ENCODE peak calls at places on chromosomes 11 and 22, in ten cellular contexts. One of them, this sample, is unnamed.
A peak's percentile ranks its signal among the peaks of the same experiment; 100 is the strongest.

GRCh38 chr11:69307871-69308381 is 14.0 kb downstream of the MYEOV start:
- DNase-seq in right atrium auricular region: no peak
- DNase-seq in heart left ventricle: no peak
- DNase-seq in A673: no peak
- DNase-seq in stomach: no peak
- DNase-seq in fibroblast of lung: no peak
- DNase-seq in uterus: no peak
- DNase-seq in MM.1S: no peak
- DNase-seq in HCT116: no peak
- DNase-seq in WERI-Rb-1: no peak
- DNase-seq in this sample: no peak

GRCh38 chr11:33406241-33406640 is 149.1 kb downstream of the HIPK3 start:
- DNase-seq in right atrium auricular region: no peak
- DNase-seq in heart left ventricle: no peak
- DNase-seq in A673: no peak
- DNase-seq in stomach: no peak
- DNase-seq in fibroblast of lung: no peak
- DNase-seq in uterus: no peak
- DNase-seq in MM.1S: no peak
- DNase-seq in HCT116: no peak
- DNase-seq in WERI-Rb-1: peak; percentile 89
- DNase-seq in this sample: no peak

GRCh38 chr11:123851110-123851509 is 34.4 kb downstream of the TMEM225 start:
- DNase-seq in right atrium auricular region: no peak
- DNase-seq in heart left ventricle: no peak
- DNase-seq in A673: no peak
- DNase-seq in stomach: no peak
- DNase-seq in fibroblast of lung: no peak
- DNase-seq in uterus: no peak
- DNase-seq in MM.1S: no peak
- DNase-seq in HCT116: no peak
- DNase-seq in WERI-Rb-1: no peak
- DNase-seq in this sample: peak; percentile 21

GRCh38 chr11:74650498-74650897 is 58.1 kb downstream of the POLD3 start:
- DNase-seq in right atrium auricular region: no peak
- DNase-seq in heart left ventricle: no peak
- DNase-seq in A673: no peak
- DNase-seq in stomach: no peak
- DNase-seq in fibroblast of lung: peak; percentile 99
- DNase-seq in uterus: no peak
- DNase-seq in MM.1S: no peak
- DNase-seq in HCT116: no peak
- DNase-seq in WERI-Rb-1: no peak
- DNase-seq in this sample: no peak

GRCh38 chr11:1293619-1294015 is 15.8 kb downstream of the TOLLIP start:
- DNase-seq in right atrium auricular region: no peak
- DNase-seq in heart left ventricle: no peak
- DNase-seq in A673: no peak
- DNase-seq in stomach: peak; percentile 56
- DNase-seq in fibroblast of lung: no peak
- DNase-seq in uterus: no peak
- DNase-seq in MM.1S: no peak
- DNase-seq in HCT116: no peak
- DNase-seq in WERI-Rb-1: no peak
- DNase-seq in this sample: no peak

GRCh38 chr11:67699521-67699920 is 25.1 kb upstream of the ALDH3B2 start:
- DNase-seq in right atrium auricular region: no peak
- DNase-seq in heart left ventricle: no peak
- DNase-seq in A673: no peak
- DNase-seq in stomach: no peak
- DNase-seq in fibroblast of lung: peak; percentile 9
- DNase-seq in uterus: no peak
- DNase-seq in MM.1S: no peak
- DNase-seq in HCT116: no peak
- DNase-seq in WERI-Rb-1: no peak
- DNase-seq in this sample: no peak

GRCh38 chr22:48704335-48704734 is 1123.3 kb downstream of the BRD1 start:
- DNase-seq in right atrium auricular region: no peak
- DNase-seq in heart left ventricle: no peak
- DNase-seq in A673: no peak
- DNase-seq in stomach: no peak
- DNase-seq in fibroblast of lung: no peak
- DNase-seq in uterus: no peak
- DNase-seq in MM.1S: no peak
- DNase-seq in HCT116: no peak
- DNase-seq in WERI-Rb-1: peak; percentile 6
- DNase-seq in this sample: peak; percentile 23

GRCh38 chr11:132258865-132259264 is 888.5 kb downstream of the NTM start:
- DNase-seq in right atrium auricular region: no peak
- DNase-seq in heart left ventricle: no peak
- DNase-seq in A673: no peak
- DNase-seq in stomach: no peak
- DNase-seq in fibroblast of lung: no peak
- DNase-seq in uterus: no peak
- DNase-seq in MM.1S: no peak
- DNase-seq in HCT116: no peak
- DNase-seq in WERI-Rb-1: no peak
- DNase-seq in this sample: no peak

GRCh38 chr11:368414-369335 is 624 bp upstream of the B4GALNT4 start:
- DNase-seq in right atrium auricular region: no peak
- DNase-seq in heart left ventricle: no peak
- DNase-seq in A673: no peak
- DNase-seq in stomach: no peak
- DNase-seq in fibroblast of lung: no peak
- DNase-seq in uterus: no peak
- DNase-seq in MM.1S: no peak
- DNase-seq in HCT116: no peak
- DNase-seq in WERI-Rb-1: peak; percentile 50
- DNase-seq in this sample: no peak

GRCh38 chr11:104926771-104927470 is 28.7 kb upstream of the CASP12 start:
- DNase-seq in right atrium auricular region: no peak
- DNase-seq in heart left ventricle: no peak
- DNase-seq in A673: peak; percentile 7
- DNase-seq in stomach: no peak
- DNase-seq in fibroblast of lung: no peak
- DNase-seq in uterus: peak; percentile 17
- DNase-seq in MM.1S: no peak
- DNase-seq in HCT116: no peak
- DNase-seq in WERI-Rb-1: peak; percentile 7
- DNase-seq in this sample: no peak

GRCh38 chr22:30204015-30204741 is 42.4 kb downstream of the LIF start:
- DNase-seq in right atrium auricular region: no peak
- DNase-seq in heart left ventricle: no peak
- DNase-seq in A673: no peak
- DNase-seq in stomach: peak; percentile 17
- DNase-seq in fibroblast of lung: no peak
- DNase-seq in uterus: no peak
- DNase-seq in MM.1S: no peak
- DNase-seq in HCT116: no peak
- DNase-seq in WERI-Rb-1: no peak
- DNase-seq in this sample: no peak

GRCh38 chr11:65906602-65907001 is 6.4 kb upstream of the FOSL1 start:
- DNase-seq in right atrium auricular region: no peak
- DNase-seq in heart left ventricle: no peak
- DNase-seq in A673: no peak
- DNase-seq in stomach: no peak
- DNase-seq in fibroblast of lung: no peak
- DNase-seq in uterus: no peak
- DNase-seq in MM.1S: no peak
- DNase-seq in HCT116: no peak
- DNase-seq in WERI-Rb-1: no peak
- DNase-seq in this sample: no peak

GRCh38 chr11:7262672-7263071 is 11.0 kb downstream of the SYT9 start:
- DNase-seq in right atrium auricular region: no peak
- DNase-seq in heart left ventricle: no peak
- DNase-seq in A673: no peak
- DNase-seq in stomach: no peak
- DNase-seq in fibroblast of lung: no peak
- DNase-seq in uterus: no peak
- DNase-seq in MM.1S: no peak
- DNase-seq in HCT116: no peak
- DNase-seq in WERI-Rb-1: no peak
- DNase-seq in this sample: no peak

GRCh38 chr22:17250380-17251129 is 31.3 kb upstream of the ADA2 start:
- DNase-seq in right atrium auricular region: no peak
- DNase-seq in heart left ventricle: no peak
- DNase-seq in A673: no peak
- DNase-seq in stomach: no peak
- DNase-seq in fibroblast of lung: no peak
- DNase-seq in uterus: no peak
- DNase-seq in MM.1S: no peak
- DNase-seq in HCT116: no peak
- DNase-seq in WERI-Rb-1: no peak
- DNase-seq in this sample: no peak

GRCh38 chr11:80163441-80163840 is 722.6 kb upstream of the TENM4 start:
- DNase-seq in right atrium auricular region: no peak
- DNase-seq in heart left ventricle: no peak
- DNase-seq in A673: no peak
- DNase-seq in stomach: no peak
- DNase-seq in fibroblast of lung: no peak
- DNase-seq in uterus: no peak
- DNase-seq in MM.1S: no peak
- DNase-seq in HCT116: no peak
- DNase-seq in WERI-Rb-1: no peak
- DNase-seq in this sample: no peak

DNA sequence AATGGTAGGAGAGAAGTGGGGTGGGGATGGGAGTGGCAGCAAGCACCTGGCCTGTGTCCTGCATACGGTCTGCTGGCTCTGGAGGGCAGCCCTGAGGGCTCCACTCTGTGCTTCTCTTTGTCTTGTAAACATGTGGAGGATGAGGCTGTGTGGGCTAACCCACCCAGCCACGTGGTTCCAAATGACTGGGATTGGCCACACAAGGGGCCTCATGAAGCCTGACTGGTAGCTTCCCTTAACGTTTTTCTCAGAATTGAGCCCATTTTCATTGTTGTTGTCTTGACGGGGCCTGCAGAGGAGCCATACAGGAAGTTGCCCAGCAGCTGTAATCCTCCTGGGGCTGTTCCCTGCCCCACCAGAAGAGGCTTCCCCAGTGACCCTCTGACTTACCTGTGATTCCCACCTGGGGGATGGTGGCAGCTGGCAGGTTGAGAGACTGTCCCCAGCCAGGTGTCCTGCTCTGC is 18.0 kb downstream of the DERL3 start:
- DNase-seq in right atrium auricular region: no peak
- DNase-seq in heart left ventricle: no peak
- DNase-seq in A673: no peak
- DNase-seq in stomach: no peak
- DNase-seq in fibroblast of lung: no peak
- DNase-seq in uterus: no peak
- DNase-seq in MM.1S: no peak
- DNase-seq in HCT116: no peak
- DNase-seq in WERI-Rb-1: no peak
- DNase-seq in this sample: no peak
- H3K36me3 ChIP-seq in right atrium auricular region: peaks cover 88% of the 10 kb centered on the region
- H3K36me3 ChIP-seq in heart left ventricle: peaks cover 6% of the 10 kb centered on the region
- H3K36me3 ChIP-seq in A673: peaks cover 62% of the 10 kb centered on the region
- H3K36me3 ChIP-seq in stomach: peaks cover 100% of the 10 kb centered on the region
- H3K36me3 ChIP-seq in fibroblast of lung: peaks cover 32% of the 10 kb centered on the region
- H3K36me3 ChIP-seq in uterus: no peaks in the 10 kb centered on the region
- H3K36me3 ChIP-seq in MM.1S: peaks cover 8% of the 10 kb centered on the region
- H3K36me3 ChIP-seq in HCT116: peaks cover 18% of the 10 kb centered on the region
- H3K36me3 ChIP-seq in WERI-Rb-1: peaks cover 95% of the 10 kb centered on the region
- H3K36me3 ChIP-seq in this sample: peaks cover 5% of the 10 kb centered on the region

GRCh38 chr22:50314455-50315288 is 7.2 kb upstream of the PLXNB2 start:
- DNase-seq in right atrium auricular region: no peak
- DNase-seq in heart left ventricle: peak; percentile 60
- DNase-seq in A673: no peak
- DNase-seq in stomach: peak; percentile 54
- DNase-seq in fibroblast of lung: no peak
- DNase-seq in uterus: no peak
- DNase-seq in MM.1S: peak; percentile 92
- DNase-seq in HCT116: no peak
- DNase-seq in WERI-Rb-1: no peak
- DNase-seq in this sample: no peak
- H3K27ac ChIP-seq in right atrium auricular region: no peak overlapping the region
- H3K27ac ChIP-seq in heart left ventricle: no peak overlapping the region
- H3K27ac ChIP-seq in A673: no peak overlapping the region
- H3K27ac ChIP-seq in stomach: peak overlapping the region; percentile 50
- H3K27ac ChIP-seq in fibroblast of lung: no peak overlapping the region
- H3K27ac ChIP-seq in uterus: no peak overlapping the region
- H3K27ac ChIP-seq in MM.1S: peak overlapping the region; percentile 87
- H3K27ac ChIP-seq in HCT116: no peak overlapping the region
- H3K27ac ChIP-seq in WERI-Rb-1: no peak overlapping the region
- H3K27ac ChIP-seq in this sample: no peak overlapping the region

DNA sequence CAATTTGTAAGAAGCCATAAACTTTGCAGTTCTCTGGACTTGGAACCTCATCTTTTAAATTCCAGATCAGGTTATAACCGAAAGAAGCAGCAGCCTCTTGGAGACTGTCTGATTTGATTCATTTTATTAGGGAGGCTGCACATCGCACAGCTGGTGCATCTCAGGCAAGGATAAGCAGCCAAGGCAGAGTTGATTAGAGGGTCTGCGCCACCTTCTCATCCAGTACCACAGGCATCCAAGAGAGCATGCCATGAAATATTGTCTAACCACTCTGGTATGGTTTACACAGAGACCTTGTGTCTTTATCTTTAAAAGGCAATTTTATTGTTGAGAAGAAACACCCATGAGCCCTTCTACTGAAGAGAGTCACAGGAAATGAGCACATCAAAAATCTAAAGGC is 16.2 kb upstream of the CWF19L2 start:
- DNase-seq in right atrium auricular region: no peak
- DNase-seq in heart left ventricle: no peak
- DNase-seq in A673: no peak
- DNase-seq in stomach: no peak
- DNase-seq in fibroblast of lung: no peak
- DNase-seq in uterus: peak; percentile 78
- DNase-seq in MM.1S: no peak
- DNase-seq in HCT116: no peak
- DNase-seq in WERI-Rb-1: no peak
- DNase-seq in this sample: no peak
- TF ChIP-seq CTCF in right atrium auricular region: no peak
- TF ChIP-seq CTCF in heart left ventricle: no peak
- TF ChIP-seq CTCF in A673: no peak
- TF ChIP-seq CTCF in stomach: no peak
- TF ChIP-seq CTCF in fibroblast of lung: no peak
- TF ChIP-seq CTCF in uterus: no peak
- TF ChIP-seq CTCF in MM.1S: no peak
- TF ChIP-seq CTCF in HCT116: no peak
- TF ChIP-seq CTCF in WERI-Rb-1: no peak
- TF ChIP-seq CTCF in this sample: no peak

GRCh38 chr11:17992916-17993315 is 19.9 kb downstream of the SERGEF start:
- DNase-seq in right atrium auricular region: no peak
- DNase-seq in heart left ventricle: no peak
- DNase-seq in A673: no peak
- DNase-seq in stomach: no peak
- DNase-seq in fibroblast of lung: no peak
- DNase-seq in uterus: no peak
- DNase-seq in MM.1S: no peak
- DNase-seq in HCT116: no peak
- DNase-seq in WERI-Rb-1: no peak
- DNase-seq in this sample: no peak
- H3K36me3 ChIP-seq in right atrium auricular region: peaks cover 7% of the 10 kb centered on the region
- H3K36me3 ChIP-seq in heart left ventricle: no peaks in the 10 kb centered on the region
- H3K36me3 ChIP-seq in A673: no peaks in the 10 kb centered on the region
- H3K36me3 ChIP-seq in stomach: peaks cover 72% of the 10 kb centered on the region
- H3K36me3 ChIP-seq in fibroblast of lung: no peaks in the 10 kb centered on the region
- H3K36me3 ChIP-seq in uterus: no peaks in the 10 kb centered on the region
- H3K36me3 ChIP-seq in MM.1S: no peaks in the 10 kb centered on the region
- H3K36me3 ChIP-seq in HCT116: no peaks in the 10 kb centered on the region
- H3K36me3 ChIP-seq in WERI-Rb-1: peaks cover 43% of the 10 kb centered on the region
- H3K36me3 ChIP-seq in this sample: peaks cover 3% of the 10 kb centered on the region

This sample was measured in pancreas.